ENCODE peak calls at places on chromosomes 13 and 19, in four cellular contexts. K, G, V and U are unnamed samples.

GRCh38 chr19:51798958-51799310 is 4.0 kb downstream of the FPR3 start:
- ATAC-seq in V (peak), K (peak), G (no peak), U (peak)

GRCh38 chr19:47651691-47652090 is 42.8 kb downstream of the BICRA start:
- ATAC-seq in G (no peak), V (no peak), K (no peak), U (no peak)

GRCh38 chr19:2589441-2589840 is 113.1 kb downstream of the GNG7 start:
- ATAC-seq in K (no peak), V (no peak), G (no peak), U (no peak)

GRCh38 chr13:97308735-97309429 is 86.7 kb downstream of the MBNL2 start:
- ATAC-seq in K (no peak), V (no peak), G (no peak), U (no peak)

GRCh38 chr13:22193070-22193469 is 522.2 kb downstream of the FGF9 start:
- ATAC-seq in V (no peak), K (no peak), G (no peak), U (no peak)

GRCh38 chr19:47623921-47624391 is 15.0 kb downstream of the BICRA start:
- ATAC-seq in K (no peak), G (no peak), V (no peak), U (peak)

GRCh38 chr13:59680429-59681024 is 483.2 kb downstream of the DIAPH3 start:
- ATAC-seq in V (peak), K (peak), G (no peak), U (no peak)

GRCh38 chr13:87058786-87059329 is 612.3 kb upstream of the SLITRK5 start:
- ATAC-seq in V (no peak), K (no peak), G (no peak), U (no peak)

GRCh38 chr13:35534343-35534742 is 57.9 kb upstream of the MAB21L1 start:
- ATAC-seq in G (no peak), V (no peak), K (no peak), U (no peak)

GRCh38 chr13:43767351-43767901 is 19.3 kb downstream of the ENOX1 start:
- ATAC-seq in G (no peak), V (peak), K (peak), U (no peak)

GRCh38 chr13:33258437-33259193 is 26.9 kb downstream of the STARD13 start:
- ATAC-seq in K (peak), G (no peak), V (peak), U (no peak)

GRCh38 chr19:37165635-37166034 is 6.9 kb downstream of the ZNF585A start:
- ATAC-seq in G (no peak), V (no peak), K (no peak), U (no peak)

GRCh38 chr19:35013820-35014754 is 14.0 kb downstream of the GRAMD1A start:
- ATAC-seq in V (no peak), G (peak), K (peak), U (no peak)

GRCh38 chr19:14150041-14150769 is 13.8 kb upstream of the ASF1B start:
- ATAC-seq in V (no peak), K (no peak), G (peak), U (no peak)

GRCh38 chr13:49667773-49668172 is 23.5 kb downstream of the EBPL start:
- ATAC-seq in K (no peak), V (no peak), G (no peak), U (peak)

GRCh38 chr13:43830481-43830873 is 43.7 kb upstream of the ENOX1 start:
- ATAC-seq in V (peak), G (no peak), K (peak), U (peak)

GRCh38 chr13:114032121-114032799 is 58.4 kb upstream of the C13orf46 start:
- ATAC-seq in K (no peak), G (no peak), V (peak), U (no peak)

GRCh38 chr13:31044658-31045620 is 112.5 kb downstream of the TEX26 start:
- ATAC-seq in K (no peak), G (peak), V (no peak), U (peak)

GRCh38 chr13:110221331-110221730 is 85.6 kb downstream of the COL4A1 start:
- ATAC-seq in V (no peak), K (no peak), G (no peak), U (no peak)

GRCh38 chr13:51549050-51549449 is 35.2 kb upstream of the WDFY2 start:
- ATAC-seq in G (no peak), K (peak), V (peak), U (peak)

GRCh38 chr13:28059214-28059613 is 41.2 kb downstream of the FLT3 start:
- ATAC-seq in G (no peak), K (peak), V (peak), U (no peak)

GRCh38 chr13:97241761-97242160 is 19.6 kb downstream of the MBNL2 start:
- ATAC-seq in G (no peak), K (peak), V (no peak), U (no peak)

GRCh38 chr13:91270031-91270430 is 77.5 kb upstream of the MIR17HG start:
- ATAC-seq in V (no peak), G (no peak), K (no peak), U (no peak)

GRCh38 chr13:50222569-50223332 is 207.5 kb downstream of the KCNRG start:
- ATAC-seq in K (peak), V (peak), G (no peak), U (peak)

GRCh38 chr13:59754411-59754810 is 409.3 kb downstream of the DIAPH3 start:
- ATAC-seq in G (no peak), K (no peak), V (no peak), U (no peak)

GRCh38 chr19:16824658-16825311 is 4.4 kb upstream of the SIN3B start:
- ATAC-seq in V (peak), G (no peak), K (no peak), U (no peak)

GRCh38 chr19:478236-478888 is 17.5 kb upstream of the SHC2 start:
- ATAC-seq in G (no peak), V (no peak), K (no peak), U (no peak)

GRCh38 chr19:2652504-2653099 is 49.9 kb downstream of the GNG7 start:
- ATAC-seq in V (no peak), G (no peak), K (no peak), U (no peak)

GRCh38 chr19:18202759-18203407 is 959 bp downstream of the RAB3A start:
- ATAC-seq in G (no peak), V (no peak), K (no peak), U (peak)

GRCh38 chr19:14149509-14149994 is 13.2 kb upstream of the ASF1B start:
- ATAC-seq in K (peak), G (peak), V (no peak), U (peak)

GRCh38 chr19:32627714-32628253 is 46.8 kb downstream of the PDCD5 start:
- ATAC-seq in V (no peak), K (peak), G (no peak), U (no peak)

GRCh38 chr19:41552558-41552957 is 23.4 kb upstream of the CEACAM21 start:
- ATAC-seq in G (peak), K (no peak), V (no peak), U (no peak)

GRCh38 chr13:43905435-43906031 is 25.8 kb downstream of the LACC1 start:
- ATAC-seq in K (peak), V (peak), G (peak), U (peak)

GRCh38 chr19:10379880-10380310 is 477 bp downstream of the TYK2 start:
- ATAC-seq in G (peak), K (no peak), V (peak), U (no peak)